ENCODE peak calls at places on chromosomes 1 and 21, in six cellular contexts. One of them, this sample, is unnamed.

GRCh38 chr1:153805042-153805745 is 30.0 kb downstream of the SLC27A3 start:
- DNase-seq in psoas muscle: peak
- DNase-seq in tibial artery: peak
- DNase-seq in bronchial epithelial cell: peak
- DNase-seq in foreskin fibroblast: peak
- DNase-seq in MCF 10A: peak
- DNase-seq in this sample: peak

GRCh38 chr1:46575778-46576177 is 24.3 kb upstream of the KNCN start:
- DNase-seq in MCF 10A: no peak
- DNase-seq in bronchial epithelial cell: no peak
- DNase-seq in psoas muscle: no peak
- DNase-seq in tibial artery: no peak
- DNase-seq in foreskin fibroblast: no peak
- DNase-seq in this sample: no peak

GRCh38 chr1:244361764-244362473 is 89.8 kb downstream of the ADSS2 start:
- DNase-seq in foreskin fibroblast: no peak
- DNase-seq in tibial artery: no peak
- DNase-seq in bronchial epithelial cell: no peak
- DNase-seq in psoas muscle: no peak
- DNase-seq in MCF 10A: no peak
- DNase-seq in this sample: no peak

GRCh38 chr1:93814059-93814794 is 64.8 kb downstream of the DNTTIP2 start:
- DNase-seq in bronchial epithelial cell: peak
- DNase-seq in foreskin fibroblast: peak
- DNase-seq in MCF 10A: peak
- DNase-seq in psoas muscle: no peak
- DNase-seq in tibial artery: peak
- DNase-seq in this sample: peak

GRCh38 chr1:11938722-11939526 is 4.4 kb downstream of the PLOD1 start:
- DNase-seq in foreskin fibroblast: peak
- DNase-seq in psoas muscle: peak
- DNase-seq in MCF 10A: peak
- DNase-seq in bronchial epithelial cell: no peak
- DNase-seq in tibial artery: no peak
- DNase-seq in this sample: no peak

GRCh38 chr1:109924316-109924715 is 13.7 kb downstream of the CSF1 start:
- DNase-seq in bronchial epithelial cell: peak
- DNase-seq in psoas muscle: no peak
- DNase-seq in MCF 10A: no peak
- DNase-seq in tibial artery: no peak
- DNase-seq in foreskin fibroblast: no peak
- DNase-seq in this sample: no peak

GRCh38 chr1:233443040-233443439 is 115.5 kb downstream of the MAP3K21 start:
- DNase-seq in MCF 10A: peak
- DNase-seq in tibial artery: no peak
- DNase-seq in foreskin fibroblast: no peak
- DNase-seq in bronchial epithelial cell: peak
- DNase-seq in psoas muscle: no peak
- DNase-seq in this sample: no peak

GRCh38 chr1:241513378-241513777 is 6.2 kb downstream of the FH start:
- DNase-seq in psoas muscle: no peak
- DNase-seq in tibial artery: no peak
- DNase-seq in MCF 10A: no peak
- DNase-seq in foreskin fibroblast: no peak
- DNase-seq in bronchial epithelial cell: no peak
- DNase-seq in this sample: no peak

GRCh38 chr1:78274814-78275213 is 216.0 kb upstream of the PTGFR start:
- DNase-seq in foreskin fibroblast: no peak
- DNase-seq in psoas muscle: no peak
- DNase-seq in MCF 10A: no peak
- DNase-seq in bronchial epithelial cell: peak
- DNase-seq in tibial artery: no peak
- DNase-seq in this sample: no peak

GRCh38 chr1:224182866-224183590 is at the start of gene DEGS1:
- DNase-seq in psoas muscle: peak
- DNase-seq in tibial artery: peak
- DNase-seq in foreskin fibroblast: peak
- DNase-seq in MCF 10A: peak
- DNase-seq in bronchial epithelial cell: peak
- DNase-seq in this sample: peak

GRCh38 chr1:231757759-231758158 is 131.2 kb downstream of the DISC1 start:
- DNase-seq in bronchial epithelial cell: no peak
- DNase-seq in psoas muscle: no peak
- DNase-seq in foreskin fibroblast: no peak
- DNase-seq in MCF 10A: no peak
- DNase-seq in tibial artery: no peak
- DNase-seq in this sample: no peak

GRCh38 chr1:174077755-174078490 is 55.8 kb upstream of the RC3H1 start:
- DNase-seq in tibial artery: no peak
- DNase-seq in MCF 10A: no peak
- DNase-seq in foreskin fibroblast: no peak
- DNase-seq in bronchial epithelial cell: no peak
- DNase-seq in psoas muscle: no peak
- DNase-seq in this sample: no peak

GRCh38 chr1:42937141-42937696 is 21.4 kb downstream of the SLC2A1 start:
- DNase-seq in tibial artery: peak
- DNase-seq in psoas muscle: no peak
- DNase-seq in bronchial epithelial cell: peak
- DNase-seq in MCF 10A: peak
- DNase-seq in foreskin fibroblast: peak
- DNase-seq in this sample: no peak

GRCh38 chr1:160009088-160009487 is 22.7 kb downstream of the PIGM start:
- DNase-seq in foreskin fibroblast: no peak
- DNase-seq in MCF 10A: no peak
- DNase-seq in psoas muscle: no peak
- DNase-seq in tibial artery: no peak
- DNase-seq in bronchial epithelial cell: no peak
- DNase-seq in this sample: no peak

GRCh38 chr1:153513666-153514065 is 22.1 kb downstream of the S100A6 start:
- DNase-seq in foreskin fibroblast: no peak
- DNase-seq in tibial artery: no peak
- DNase-seq in MCF 10A: no peak
- DNase-seq in psoas muscle: no peak
- DNase-seq in bronchial epithelial cell: no peak
- DNase-seq in this sample: no peak

GRCh38 chr1:81800741-81801031 is at the start of gene ADGRL2:
- DNase-seq in bronchial epithelial cell: no peak
- DNase-seq in psoas muscle: no peak
- DNase-seq in tibial artery: no peak
- DNase-seq in MCF 10A: no peak
- DNase-seq in foreskin fibroblast: no peak
- DNase-seq in this sample: no peak

GRCh38 chr21:45011426-45011825 is 63.0 kb upstream of the ADARB1 start:
- DNase-seq in bronchial epithelial cell: no peak
- DNase-seq in tibial artery: no peak
- DNase-seq in foreskin fibroblast: no peak
- DNase-seq in psoas muscle: peak
- DNase-seq in MCF 10A: no peak
- DNase-seq in this sample: no peak

GRCh38 chr21:45010860-45011259 is 63.5 kb upstream of the ADARB1 start:
- DNase-seq in psoas muscle: no peak
- DNase-seq in tibial artery: peak
- DNase-seq in MCF 10A: no peak
- DNase-seq in foreskin fibroblast: no peak
- DNase-seq in bronchial epithelial cell: no peak
- DNase-seq in this sample: no peak

GRCh38 chr21:45013271-45013841 is 61.0 kb upstream of the ADARB1 start:
- DNase-seq in psoas muscle: peak
- DNase-seq in bronchial epithelial cell: no peak
- DNase-seq in MCF 10A: no peak
- DNase-seq in tibial artery: peak
- DNase-seq in foreskin fibroblast: no peak
- DNase-seq in this sample: no peak

GRCh38 chr21:45012661-45013270 is 61.6 kb upstream of the ADARB1 start:
- DNase-seq in MCF 10A: peak
- DNase-seq in foreskin fibroblast: no peak
- DNase-seq in tibial artery: no peak
- DNase-seq in psoas muscle: peak
- DNase-seq in bronchial epithelial cell: peak
- DNase-seq in this sample: no peak

DNA sequence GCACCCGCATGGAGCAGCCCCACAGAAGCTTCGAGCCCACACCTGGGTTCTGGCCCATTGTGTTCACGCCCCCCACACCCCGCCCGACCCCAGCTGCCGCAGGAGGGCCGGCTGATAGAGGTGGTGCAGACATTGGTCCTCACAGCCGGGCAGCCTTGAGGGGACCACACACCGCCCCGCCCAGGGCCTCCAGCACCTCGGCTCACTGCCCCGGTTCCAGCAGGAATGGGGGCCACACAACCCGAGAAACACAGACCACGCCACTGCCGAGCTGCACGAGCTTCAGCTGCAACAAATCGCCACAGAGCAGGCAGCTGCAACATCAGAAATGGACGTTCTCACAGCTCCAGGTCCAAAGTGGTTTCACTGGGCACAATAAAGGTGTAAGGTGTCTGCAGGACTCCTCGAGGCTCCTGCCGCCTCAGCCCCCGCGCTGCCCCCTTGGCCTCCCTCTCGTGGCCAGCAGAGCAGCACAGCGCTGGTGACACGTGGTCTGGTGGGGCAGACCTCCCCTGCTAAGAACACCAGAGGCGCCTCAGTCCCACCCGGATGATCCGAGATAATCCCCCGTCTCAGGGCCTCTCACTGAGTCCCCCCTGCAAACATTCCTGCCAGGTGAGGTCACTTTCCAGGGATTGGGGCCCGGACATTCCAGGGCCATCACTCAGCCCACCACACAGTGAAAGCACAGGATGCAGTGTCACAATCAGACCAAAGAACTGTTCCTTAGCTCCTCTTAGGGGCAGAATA is 62.3 kb upstream of the ADARB1 start:
- DNase-seq in foreskin fibroblast: peak
- DNase-seq in MCF 10A: peak
- DNase-seq in bronchial epithelial cell: peak
- DNase-seq in tibial artery: peak
- DNase-seq in psoas muscle: peak
- DNase-seq in this sample: no peak
- TF ChIP-seq CTCF in foreskin fibroblast: no peak
- TF ChIP-seq CTCF in MCF 10A: no peak
- TF ChIP-seq CTCF in bronchial epithelial cell: no peak
- TF ChIP-seq CTCF in tibial artery: no peak
- TF ChIP-seq CTCF in psoas muscle: peak
- TF ChIP-seq CTCF in this sample: no peak

DNA sequence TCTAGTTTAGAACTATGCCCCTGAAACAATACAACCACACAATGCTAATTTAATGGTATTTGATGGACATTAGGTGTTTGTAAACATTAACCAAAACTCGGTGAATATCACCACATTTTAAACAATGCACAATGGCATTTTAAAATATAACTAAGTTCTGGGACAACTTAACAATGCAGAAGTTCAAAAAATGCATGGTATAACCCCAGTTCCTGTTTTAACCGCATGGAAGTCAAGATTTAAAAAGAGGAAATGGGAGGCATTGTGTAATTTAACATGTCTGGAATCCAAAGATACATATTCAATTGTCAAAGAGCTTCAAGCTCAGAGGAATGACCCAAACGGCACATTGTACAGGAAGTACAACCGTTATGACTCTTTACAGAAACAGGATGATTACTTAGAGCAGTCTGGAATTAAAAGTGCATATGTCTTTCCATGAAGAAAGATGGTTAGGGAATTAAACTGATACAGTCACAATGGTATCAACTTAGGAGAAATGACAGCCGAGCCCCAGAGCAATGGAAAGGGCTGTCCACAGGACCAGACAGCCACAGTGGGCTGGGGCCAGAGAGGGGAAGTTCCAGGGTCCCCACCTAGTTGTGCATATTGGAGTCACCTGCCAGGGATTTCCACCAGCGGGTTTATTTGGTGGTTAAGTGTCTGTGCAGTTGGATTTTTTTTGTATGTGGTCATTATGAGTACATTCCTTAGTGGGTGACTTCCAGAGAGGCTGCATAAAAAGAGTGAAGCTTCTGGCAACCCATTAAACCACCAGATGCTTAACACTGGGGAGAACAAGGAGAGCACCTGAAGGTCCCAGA is 7.5 kb upstream of the PTTG1IP start:
- DNase-seq in bronchial epithelial cell: peak
- DNase-seq in foreskin fibroblast: peak
- DNase-seq in tibial artery: no peak
- DNase-seq in MCF 10A: peak
- DNase-seq in psoas muscle: no peak
- DNase-seq in this sample: no peak
- TF ChIP-seq CTCF in bronchial epithelial cell: no peak
- TF ChIP-seq CTCF in foreskin fibroblast: no peak
- TF ChIP-seq CTCF in tibial artery: no peak
- TF ChIP-seq CTCF in MCF 10A: no peak
- TF ChIP-seq CTCF in psoas muscle: no peak
- TF ChIP-seq CTCF in this sample: no peak

DNA sequence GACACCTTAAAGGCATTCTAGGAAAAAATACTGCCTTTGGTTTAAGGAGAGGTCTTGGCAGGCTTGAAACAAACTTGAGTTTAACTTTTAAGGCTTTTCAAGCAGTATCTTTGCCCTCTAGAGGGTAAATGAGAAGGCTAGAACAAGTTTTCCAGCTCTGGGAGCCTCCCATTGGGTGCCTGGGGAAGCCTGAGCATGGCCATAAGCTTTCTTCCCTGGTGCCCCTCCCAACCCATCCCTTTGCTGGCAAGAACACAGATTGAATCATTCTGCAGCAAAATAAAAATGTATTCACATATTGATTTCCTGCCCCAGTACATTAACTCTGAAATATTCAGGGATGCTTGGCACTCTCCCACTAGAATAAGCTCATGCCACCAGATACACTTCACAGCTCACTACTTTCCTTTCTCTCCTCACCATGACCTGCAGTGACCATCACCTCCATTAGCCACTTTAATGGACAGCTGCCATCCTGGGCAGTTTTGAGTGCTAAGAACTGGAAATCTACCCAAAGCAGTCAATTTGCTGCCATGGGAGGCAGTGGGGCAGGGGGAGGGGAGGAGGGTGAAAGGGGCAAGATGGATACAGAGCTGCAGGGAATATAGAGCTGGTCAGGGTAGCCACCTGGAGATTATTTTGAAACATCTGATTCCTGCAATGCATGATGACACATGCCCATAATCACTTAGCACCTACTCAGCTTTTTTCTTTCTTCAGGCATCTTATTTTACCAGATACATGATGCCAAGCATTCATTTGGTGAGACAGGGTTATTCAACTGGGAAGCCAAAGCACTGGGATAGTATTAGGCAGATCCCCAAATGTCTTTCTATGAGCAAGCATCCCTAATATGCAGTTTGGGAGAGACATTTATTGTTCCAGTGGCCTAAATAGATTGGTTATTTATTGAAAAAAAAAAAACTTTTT is 140.6 kb downstream of the SYT2 start:
- DNase-seq in psoas muscle: no peak
- DNase-seq in bronchial epithelial cell: peak
- DNase-seq in tibial artery: no peak
- DNase-seq in foreskin fibroblast: no peak
- DNase-seq in MCF 10A: no peak
- DNase-seq in this sample: no peak
- TF ChIP-seq CTCF in psoas muscle: no peak
- TF ChIP-seq CTCF in bronchial epithelial cell: no peak
- TF ChIP-seq CTCF in tibial artery: no peak
- TF ChIP-seq CTCF in foreskin fibroblast: no peak
- TF ChIP-seq CTCF in MCF 10A: no peak
- TF ChIP-seq CTCF in this sample: no peak

DNA sequence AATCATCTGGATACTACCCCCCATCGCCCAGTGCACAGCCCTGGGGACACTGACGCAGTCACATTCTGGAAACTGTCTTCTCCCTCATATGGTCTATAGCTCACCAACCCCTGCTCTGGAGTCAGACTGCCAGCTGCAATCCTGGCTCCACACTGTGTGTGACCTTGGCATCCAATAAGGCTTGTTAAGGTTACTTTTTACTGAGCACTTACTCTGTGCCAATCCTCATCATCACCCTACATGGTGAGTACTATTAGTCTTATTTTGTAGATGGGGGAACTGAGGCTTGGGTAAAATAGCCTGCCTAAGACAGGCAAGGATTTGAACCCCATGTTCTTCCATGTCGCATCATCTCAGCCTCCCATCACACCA is 34.9 kb downstream of the AHDC1 start:
- DNase-seq in MCF 10A: peak
- DNase-seq in bronchial epithelial cell: peak
- DNase-seq in tibial artery: peak
- DNase-seq in foreskin fibroblast: peak
- DNase-seq in psoas muscle: no peak
- DNase-seq in this sample: no peak
- TF ChIP-seq CTCF in MCF 10A: no peak
- TF ChIP-seq CTCF in bronchial epithelial cell: no peak
- TF ChIP-seq CTCF in tibial artery: no peak
- TF ChIP-seq CTCF in foreskin fibroblast: no peak
- TF ChIP-seq CTCF in psoas muscle: no peak
- TF ChIP-seq CTCF in this sample: no peak